ENCODE peak calls at places on chromosomes 1 and 21, in seven cellular contexts. L is GM23248; O is CD8-positive, alpha-beta T cell; E is tibial artery; U is CD4-positive, alpha-beta T cell; X is left lung; P is mesendoderm. G is an unnamed sample.

GRCh38 chr21:35512321-35512720 is 463.2 kb upstream of the RUNX1 start:
- DNase-seq in L (peak; percentile 56), O (no peak), E (no peak), U (no peak), X (no peak), P (no peak), G (no peak)

GRCh38 chr1:206783506-206783905 is 11.2 kb upstream of the IL10 start:
- DNase-seq in L (no peak), O (no peak), E (no peak), U (no peak), X (no peak), P (no peak), G (no peak)

GRCh38 chr1:245822997-245823396 is 668.2 kb downstream of the KIF26B start:
- DNase-seq in L (peak; percentile 94), O (no peak), E (no peak), U (no peak), X (no peak), P (peak; percentile 49), G (no peak)

GRCh38 chr1:10724948-10725852 is 71.2 kb downstream of the CASZ1 start:
- DNase-seq in L (peak; percentile 79), O (no peak), E (peak; percentile 89), U (no peak), X (no peak), P (no peak), G (peak; percentile 70)

GRCh38 chr1:14849038-14849437 is 250.6 kb downstream of the KAZN start:
- DNase-seq in L (peak; percentile 38), O (no peak), E (no peak), U (no peak), X (no peak), P (no peak), G (no peak)

GRCh38 chr1:168454211-168454815 is 89.5 kb downstream of the XCL2 start:
- DNase-seq in L (peak; percentile 79), O (no peak), E (no peak), U (no peak), X (no peak), P (no peak), G (no peak)

GRCh38 chr1:229270547-229271447 is at the start of gene RAB4A:
- DNase-seq in L (peak; percentile 94), O (peak; percentile 86), E (peak; percentile 88), U (peak; percentile 48), X (peak; percentile 98), P (peak; percentile 92), G (peak; percentile 94)

GRCh38 chr1:62022348-62022747 is 172.3 kb upstream of the L1TD1 start:
- DNase-seq in L (no peak), O (no peak), E (no peak), U (no peak), X (no peak), P (no peak), G (no peak)

GRCh38 chr1:62790716-62791115 is 6.8 kb downstream of the ATG4C start:
- DNase-seq in L (no peak), O (no peak), E (no peak), U (no peak), X (no peak), P (no peak), G (no peak)

GRCh38 chr1:159756397-159756796 is 24.4 kb upstream of the DUSP23 start:
- DNase-seq in L (peak; percentile 21), O (no peak), E (no peak), U (no peak), X (no peak), P (no peak), G (no peak)

GRCh38 chr21:45596704-45597318 is 46.7 kb upstream of the PCBP3 start:
- DNase-seq in L (peak; percentile 65), O (peak; percentile 89), E (peak; percentile 74), U (peak; percentile 84), X (peak; percentile 95), P (peak; percentile 71), G (peak; percentile 79)

GRCh38 chr21:37202221-37202805 is 64.8 kb downstream of the VPS26C start:
- DNase-seq in L (no peak), O (no peak), E (no peak), U (no peak), X (no peak), P (no peak), G (no peak)

GRCh38 chr1:39104158-39105060 is 78.3 kb downstream of the NDUFS5 start:
- DNase-seq in L (peak; percentile 67), O (no peak), E (no peak), U (no peak), X (no peak), P (peak; percentile 74), G (no peak)

GRCh38 chr1:85998105-85998504 is 158.5 kb downstream of the COL24A1 start:
- DNase-seq in L (no peak), O (no peak), E (no peak), U (no peak), X (no peak), P (no peak), G (no peak)

GRCh38 chr1:8026976-8027747 is 1.1 kb upstream of the ERRFI1 start:
- DNase-seq in L (peak; percentile 31), O (no peak), E (peak; percentile 82), U (no peak), X (peak; percentile 85), P (no peak), G (peak; percentile 93)

GRCh38 chr1:35717911-35718476 is 690 bp downstream of the C1orf216 start:
- DNase-seq in L (peak; percentile 88), O (no peak), E (peak; percentile 75), U (no peak), X (no peak), P (peak; percentile 86), G (peak; percentile 26)

GRCh38 chr1:189374816-189375215 is 1102.8 kb downstream of the BRINP3 start:
- DNase-seq in L (no peak), O (no peak), E (no peak), U (no peak), X (no peak), P (no peak), G (no peak)

GRCh38 chr1:227317541-227318002 is 720 bp downstream of the CDC42BPA start:
- DNase-seq in L (peak; percentile 79), O (no peak), E (peak; percentile 71), U (no peak), X (no peak), P (peak; percentile 92), G (peak; percentile 27)

GRCh38 chr1:224707849-224708725 is 92.0 kb downstream of the CNIH3 start:
- DNase-seq in L (peak; percentile 84), O (no peak), E (no peak), U (no peak), X (no peak), P (no peak), G (no peak)

GRCh38 chr1:58695206-58695605 is 4.7 kb downstream of the MYSM1 start:
- DNase-seq in L (no peak), O (no peak), E (no peak), U (no peak), X (no peak), P (no peak), G (no peak)

GRCh38 chr21:33478858-33479678 is 706 bp downstream of the TMEM50B start:
- DNase-seq in L (peak; percentile 75), O (peak; percentile 60), E (peak; percentile 73), U (peak; percentile 9), X (peak; percentile 86), P (peak; percentile 44), G (peak; percentile 46)

GRCh38 chr1:116128669-116129068 is 17.5 kb downstream of the MAB21L3 start:
- DNase-seq in L (no peak), O (no peak), E (no peak), U (peak; percentile 14), X (no peak), P (no peak), G (no peak)

GRCh38 chr1:222950892-222951291 is 136.1 kb downstream of the DISP1 start:
- DNase-seq in L (no peak), O (no peak), E (no peak), U (no peak), X (no peak), P (no peak), G (no peak)

GRCh38 chr21:41658321-41658720 is 108.5 kb downstream of the RIPK4 start:
- DNase-seq in L (no peak), O (no peak), E (peak; percentile 51), U (no peak), X (no peak), P (no peak), G (no peak)

GRCh38 chr1:26544156-26544555 is 14.6 kb downstream of the RPS6KA1 start:
- DNase-seq in L (no peak), O (no peak), E (no peak), U (no peak), X (no peak), P (no peak), G (no peak)

GRCh38 chr1:234585333-234586055 is 24.5 kb downstream of the IRF2BP2 start:
- DNase-seq in L (peak; percentile 92), O (no peak), E (peak; percentile 84), U (no peak), X (no peak), P (no peak), G (no peak)

GRCh38 chr1:94384485-94385353 is 33.5 kb upstream of the ABCD3 start:
- DNase-seq in L (no peak), O (peak; percentile 50), E (no peak), U (no peak), X (no peak), P (no peak), G (peak; percentile 44)

GRCh38 chr1:213884402-213884801 is 103.4 kb upstream of the PROX1 start:
- DNase-seq in L (no peak), O (no peak), E (no peak), U (no peak), X (no peak), P (no peak), G (no peak)

GRCh38 chr1:114032271-114033218 is 53.3 kb downstream of the OLFML3 start:
- DNase-seq in L (peak; percentile 93), O (no peak), E (no peak), U (no peak), X (no peak), P (peak; percentile 81), G (no peak)
- H3K27ac ChIP-seq in L (peak overlapping the region; percentile 32), O (no peak overlapping the region), E (no peak overlapping the region), U (no peak overlapping the region), X (no peak overlapping the region), P (peak overlapping the region; percentile 84), G (no peak overlapping the region)

GRCh38 chr1:9442986-9443385 is 96.3 kb upstream of the SLC25A33 start:
- DNase-seq in L (no peak), O (no peak), E (no peak), U (no peak), X (no peak), P (no peak), G (no peak)
- H3K27ac ChIP-seq in L (no peak overlapping the region), O (no peak overlapping the region), E (peak overlapping the region; percentile 66), U (no peak overlapping the region), X (peak overlapping the region; percentile 48), P (no peak overlapping the region), G (peak overlapping the region; percentile 90)

GRCh38 chr1:149936076-149936991 is at the start of gene MTMR11:
- DNase-seq in L (peak; percentile 69), O (no peak), E (peak; percentile 78), U (no peak), X (no peak), P (peak; percentile 58), G (no peak)
- H3K27ac ChIP-seq in L (peak within 1 kb of the TSS; percentile 32), O (no peak within 1 kb of the TSS), E (peak within 1 kb of the TSS; percentile 93), U (no peak within 1 kb of the TSS), X (peak within 1 kb of the TSS; percentile 78), P (no peak within 1 kb of the TSS), G (peak within 1 kb of the TSS; percentile 93)

GRCh38 chr1:81327103-81327728 is 473.5 kb upstream of the ADGRL2 start:
- DNase-seq in L (no peak), O (no peak), E (no peak), U (no peak), X (no peak), P (no peak), G (no peak)
- H3K27ac ChIP-seq in L (no peak overlapping the region), O (no peak overlapping the region), E (no peak overlapping the region), U (no peak overlapping the region), X (no peak overlapping the region), P (no peak overlapping the region), G (no peak overlapping the region)

GRCh38 chr1:216854836-216855485 is 131.7 kb upstream of the ESRRG start:
- DNase-seq in L (no peak), O (no peak), E (no peak), U (no peak), X (no peak), P (no peak), G (no peak)
- H3K27ac ChIP-seq in L (no peak overlapping the region), O (no peak overlapping the region), E (no peak overlapping the region), U (no peak overlapping the region), X (no peak overlapping the region), P (no peak overlapping the region), G (no peak overlapping the region)